ENCODE peak calls at places on chromosomes 7 and 10, in four cellular contexts. X is tibial nerve; T is OCI-LY7; O is CD4-positive, CD25-positive, alpha-beta regulatory T cell. F is an unnamed sample.

GRCh38 chr7:155951554-155952158 is 139.4 kb upstream of the SHH start:
- DNase-seq in X (no peak), T (no peak), O (no peak), F (no peak)

GRCh38 chr10:88819290-88819689 is 16.8 kb downstream of the LIPM start:
- DNase-seq in X (no peak), T (no peak), O (no peak), F (no peak)

GRCh38 chr10:96998329-96998888 is 166.3 kb downstream of the LCOR start:
- DNase-seq in X (no peak), T (no peak), O (no peak), F (no peak)

GRCh38 chr10:101452593-101452992 is 98.6 kb downstream of the BTRC start:
- DNase-seq in X (no peak), T (no peak), O (no peak), F (no peak)

GRCh38 chr10:62037890-62038608 is 136.6 kb downstream of the ARID5B start:
- DNase-seq in X (no peak), T (no peak), O (peak; percentile 69), F (no peak)

GRCh38 chr7:140304071-140304799 is 94.1 kb downstream of the SLC37A3 start:
- DNase-seq in X (no peak), T (peak; percentile 52), O (peak; percentile 82), F (no peak)

GRCh38 chr7:44087914-44088838 is 5.8 kb upstream of the POLM start:
- DNase-seq in X (peak; percentile 63), T (no peak), O (no peak), F (peak; percentile 42)

GRCh38 chr7:97835296-97836138 is 36.7 kb downstream of the ASNS start:
- DNase-seq in X (peak; percentile 89), T (peak; percentile 71), O (peak; percentile 66), F (no peak)

GRCh38 chr10:89431977-89432376 is 17.6 kb downstream of the IFIT5 start:
- DNase-seq in X (no peak), T (no peak), O (no peak), F (no peak)

GRCh38 chr7:105084581-105084980 is 70.6 kb downstream of the KMT2E start:
- DNase-seq in X (no peak), T (no peak), O (no peak), F (no peak)

GRCh38 chr7:30843741-30844482 is 67.7 kb upstream of the AQP1 start:
- DNase-seq in X (no peak), T (no peak), O (no peak), F (no peak)

GRCh38 chr10:32357056-32357735 is 10.2 kb upstream of the EPC1 start:
- DNase-seq in X (no peak), T (no peak), O (peak; percentile 58), F (no peak)

GRCh38 chr7:102006695-102007094 is 189.3 kb downstream of the CUX1 start:
- DNase-seq in X (no peak), T (no peak), O (no peak), F (no peak)

GRCh38 chr10:93379366-93380042 is 102.6 kb downstream of the MYOF start:
- DNase-seq in X (no peak), T (no peak), O (peak; percentile 83), F (no peak)
- H3K27ac ChIP-seq in X (peak overlapping the region; percentile 12), T (no peak overlapping the region), O (no peak overlapping the region), F (no peak overlapping the region)

GRCh38 chr7:35253182-35253679 is 669 bp downstream of the TBX20 start:
- DNase-seq in X (no peak), T (peak; percentile 41), O (no peak), F (no peak)
- H3K27ac ChIP-seq in X (no peak overlapping the region), T (no peak overlapping the region), O (no peak overlapping the region), F (no peak overlapping the region)

GRCh38 chr10:99845837-99846382 is 63.5 kb downstream of the ABCC2 start:
- DNase-seq in X (peak; percentile 94), T (peak; percentile 90), O (peak; percentile 88), F (peak; percentile 35)
- H3K27ac ChIP-seq in X (peak overlapping the region; percentile 63), T (no peak overlapping the region), O (no peak overlapping the region), F (no peak overlapping the region)

GRCh38 chr7:50268990-50269389 is 35.5 kb upstream of the IKZF1 start:
- DNase-seq in X (no peak), T (peak; percentile 77), O (no peak), F (no peak)
- H3K27ac ChIP-seq in X (no peak overlapping the region), T (peak overlapping the region; percentile 85), O (peak overlapping the region; percentile 83), F (no peak overlapping the region)

DNA sequence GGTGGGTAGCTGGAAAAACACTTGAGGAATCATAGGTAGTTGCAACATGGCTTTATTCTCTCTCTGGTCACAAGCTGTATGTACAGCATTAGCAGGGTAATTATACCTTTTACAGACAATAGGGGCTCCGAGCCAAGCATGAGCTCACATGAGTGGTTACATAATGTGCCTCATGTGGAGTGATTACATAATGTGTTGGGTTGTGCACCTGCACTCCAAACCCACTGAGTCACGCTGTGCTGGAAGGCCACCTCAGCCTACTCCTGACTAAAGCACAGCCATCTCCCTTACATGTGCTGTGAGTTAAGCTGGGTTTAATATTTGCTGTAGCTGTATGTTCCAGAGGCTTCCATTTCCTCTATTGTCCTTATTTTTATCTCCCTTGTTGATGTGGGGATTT is 348.7 kb upstream of the SEMA3C start:
- DNase-seq in X (no peak), T (no peak), O (no peak), F (no peak)
- H3K27ac ChIP-seq in X (no peak overlapping the region), T (no peak overlapping the region), O (no peak overlapping the region), F (no peak overlapping the region)

GRCh38 chr10:5595591-5596590 is 70.5 kb downstream of the ASB13 start:
- DNase-seq in X (no peak), T (no peak), O (no peak), F (no peak)
- H3K27ac ChIP-seq in X (no peak overlapping the region), T (no peak overlapping the region), O (no peak overlapping the region), F (no peak overlapping the region)

GRCh38 chr10:72038458-72039001 is 49.8 kb downstream of the SPOCK2 start:
- DNase-seq in X (no peak), T (no peak), O (no peak), F (no peak)
- H3K27ac ChIP-seq in X (peak overlapping the region; percentile 30), T (no peak overlapping the region), O (no peak overlapping the region), F (no peak overlapping the region)

DNA sequence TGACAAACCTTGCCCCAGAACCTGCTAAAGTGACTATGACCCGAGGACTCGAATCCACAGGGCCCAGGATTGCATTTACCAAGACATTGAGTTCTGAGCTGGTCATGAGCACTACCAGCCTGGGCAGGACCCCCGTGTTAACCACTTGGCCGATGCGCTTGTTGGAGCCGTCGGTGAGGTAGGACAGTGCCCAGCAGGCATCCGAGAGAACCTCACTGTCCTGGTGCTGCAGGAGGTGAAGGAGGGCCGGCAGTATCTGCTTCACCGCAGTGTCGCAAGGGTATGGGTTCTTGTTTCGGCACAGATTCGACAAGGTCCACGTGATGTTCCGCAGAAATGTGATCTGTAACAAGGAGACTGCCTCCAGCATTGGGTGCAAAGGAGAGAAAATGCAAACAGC is 19.7 kb downstream of the KPNA7 start:
- DNase-seq in X (no peak), T (no peak), O (no peak), F (no peak)
- H3K27ac ChIP-seq in X (no peak overlapping the region), T (no peak overlapping the region), O (no peak overlapping the region), F (no peak overlapping the region)